ENCODE peak calls at places on chromosome 20, in five cellular contexts. P is effector CD4-positive, alpha-beta T cell; V is cardiac fibroblast; O is LoVo; S is osteoblast. E is an unnamed sample.

GRCh38 chr20:39518649-39519048 is 556.5 kb downstream of the DHX35 start:
- DNase-seq in P (no peak), V (no peak), O (no peak), S (no peak), E (no peak)

GRCh38 chr20:47230811-47231256 is 125.7 kb downstream of the ZMYND8 start:
- DNase-seq in P (no peak), V (no peak), O (no peak), S (no peak), E (no peak)

GRCh38 chr20:21509597-21510331 is 4.1 kb downstream of the NKX2-2 start:
- DNase-seq in P (no peak), V (peak; percentile 37), O (no peak), S (peak; percentile 94), E (no peak)

GRCh38 chr20:3995067-3995748 is 20.1 kb downstream of the RNF24 start:
- DNase-seq in P (no peak), V (peak; percentile 32), O (no peak), S (no peak), E (no peak)

GRCh38 chr20:23629542-23630391 is 8.0 kb downstream of the CST3 start:
- DNase-seq in P (no peak), V (no peak), O (no peak), S (no peak), E (no peak)

GRCh38 chr20:57685134-57685851 is 24.5 kb downstream of the PMEPA1 start:
- DNase-seq in P (no peak), V (no peak), O (no peak), S (no peak), E (no peak)

GRCh38 chr20:18414140-18414539 is 52.7 kb downstream of the DZANK1 start:
- DNase-seq in P (no peak), V (no peak), O (no peak), S (no peak), E (no peak)

GRCh38 chr20:46683939-46684750 is 5.1 kb downstream of the TP53RK start:
- DNase-seq in P (no peak), V (peak; percentile 70), O (no peak), S (peak; percentile 82), E (no peak)

E was measured in CD4-positive, CD25-positive, alpha-beta regulatory T cell.